ENCODE peak calls at places on chromosomes 4 and X, in four cellular contexts. O, T, Z and R are unnamed samples.

GRCh38 chr4:23838131-23838530 is 51.7 kb downstream of the PPARGC1A start:
- DNase-seq in O (no peak), Z (no peak), T (no peak), R (no peak)

GRCh38 chrX:16946971-16947562 is 609 bp downstream of the REPS2 start:
- DNase-seq in T (peak; percentile 36), O (peak; percentile 31), Z (no peak), R (peak; percentile 19)

GRCh38 chr4:149980941-149981340 is 97.3 kb upstream of the DCLK2 start:
- DNase-seq in O (peak; percentile 16), T (no peak), Z (peak; percentile 35), R (no peak)

GRCh38 chr4:111178231-111178630 is 555.4 kb upstream of the PITX2 start:
- DNase-seq in O (no peak), T (no peak), Z (no peak), R (no peak)

GRCh38 chrX:23737413-23737812 is 5.7 kb downstream of the ACOT9 start:
- DNase-seq in T (no peak), O (no peak), Z (no peak), R (no peak)

GRCh38 chr4:1232661-1233621 is 16.0 kb downstream of the CTBP1 start:
- DNase-seq in T (no peak), Z (no peak), O (no peak), R (no peak)

GRCh38 chrX:124230573-124231300 is 101.7 kb upstream of the TEX13D start:
- DNase-seq in T (no peak), Z (no peak), O (no peak), R (no peak)

GRCh38 chrX:12378263-12378662 is 240.0 kb downstream of the FRMPD4 start:
- DNase-seq in T (no peak), O (no peak), Z (no peak), R (no peak)

GRCh38 chrX:112636951-112637541 is 42.7 kb downstream of the LHFPL1 start:
- DNase-seq in T (no peak), O (no peak), Z (no peak), R (no peak)

GRCh38 chr4:36737691-36738090 is 456.3 kb downstream of the DTHD1 start:
- DNase-seq in Z (no peak), O (no peak), T (no peak), R (no peak)

GRCh38 chr4:93897559-93897958 is 69.0 kb downstream of the ATOH1 start:
- DNase-seq in O (peak; percentile 18), T (no peak), Z (no peak), R (no peak)

GRCh38 chrX:46279925-46280313 is 265.3 kb downstream of the ZNF674 start:
- DNase-seq in T (no peak), O (no peak), Z (no peak), R (no peak)

GRCh38 chr4:6753103-6753560 is 29.4 kb upstream of the KIAA0232 start:
- DNase-seq in Z (no peak), O (no peak), T (no peak), R (no peak)

GRCh38 chr4:146336413-146336807 is 122.1 kb downstream of the REELD1 start:
- DNase-seq in T (no peak), Z (no peak), O (no peak), R (no peak)

GRCh38 chrX:15336023-15336413 is 695 bp upstream of the PIGA start:
- DNase-seq in Z (no peak), T (no peak), O (no peak), R (peak; percentile 17)

GRCh38 chr4:8297141-8297601 is 27.6 kb downstream of the HTRA3 start:
- DNase-seq in T (no peak), Z (peak; percentile 19), O (no peak), R (no peak)

GRCh38 chr4:149409186-149410056 is 406.2 kb downstream of the IQCM start:
- DNase-seq in T (no peak), O (no peak), Z (no peak), R (no peak)

GRCh38 chrX:149903889-149904748 is 23.1 kb downstream of the MAGEA8 start:
- DNase-seq in O (no peak), Z (no peak), T (no peak), R (no peak)

GRCh38 chr4:112647785-112648184 is 10.8 kb downstream of the LARP7 start:
- DNase-seq in T (no peak), Z (no peak), O (no peak), R (no peak)

GRCh38 chr4:102825261-102826071 is 1.9 kb downstream of the UBE2D3 start:
- DNase-seq in Z (no peak), O (no peak), T (peak; percentile 42), R (no peak)

GRCh38 chr4:87973283-87974169 is 2.0 kb upstream of the SPP1 start:
- DNase-seq in O (peak; percentile 43), T (no peak), Z (peak; percentile 62), R (no peak)

GRCh38 chrX:11908371-11908770 is 150.3 kb downstream of the MSL3 start:
- DNase-seq in Z (no peak), T (no peak), O (peak; percentile 11), R (no peak)

GRCh38 chr4:52993771-52994170 is 131.7 kb downstream of the RASL11B start:
- DNase-seq in O (no peak), Z (no peak), T (no peak), R (no peak)

GRCh38 chr4:84319124-84319523 is 180.0 kb downstream of the NKX6-1 start:
- DNase-seq in T (peak; percentile 46), Z (no peak), O (no peak), R (no peak)

GRCh38 chrX:134026732-134027311 is 41.4 kb upstream of the GPC3 start:
- DNase-seq in Z (peak; percentile 78), O (peak; percentile 9), T (peak; percentile 49), R (no peak)

GRCh38 chr4:1614049-1614448 is 70.1 kb downstream of the FAM53A start:
- DNase-seq in T (no peak), Z (no peak), O (no peak), R (no peak)

GRCh38 chr4:128553665-128554515 is 255.6 kb upstream of the JADE1 start:
- DNase-seq in T (no peak), O (no peak), Z (no peak), R (no peak)

GRCh38 chr4:139589619-139590018 is 33.6 kb upstream of the SETD7 start:
- DNase-seq in T (no peak), Z (no peak), O (no peak), R (no peak)

GRCh38 chrX:77275392-77275791 is 171.8 kb upstream of the FGF16 start:
- DNase-seq in Z (no peak), O (no peak), T (no peak), R (no peak)

GRCh38 chrX:129790146-129790545 is 10.4 kb downstream of the SASH3 start:
- DNase-seq in O (no peak), Z (no peak), T (no peak), R (no peak)
- TF ChIP-seq CTCF in O (no peak), Z (no peak), T (no peak), R (no peak)

GRCh38 chr4:156575430-156576073 is 396.0 kb downstream of the PDGFC start:
- DNase-seq in O (no peak), Z (no peak), T (no peak), R (no peak)
- TF ChIP-seq CTCF in O (no peak), Z (no peak), T (no peak), R (no peak)

DNA sequence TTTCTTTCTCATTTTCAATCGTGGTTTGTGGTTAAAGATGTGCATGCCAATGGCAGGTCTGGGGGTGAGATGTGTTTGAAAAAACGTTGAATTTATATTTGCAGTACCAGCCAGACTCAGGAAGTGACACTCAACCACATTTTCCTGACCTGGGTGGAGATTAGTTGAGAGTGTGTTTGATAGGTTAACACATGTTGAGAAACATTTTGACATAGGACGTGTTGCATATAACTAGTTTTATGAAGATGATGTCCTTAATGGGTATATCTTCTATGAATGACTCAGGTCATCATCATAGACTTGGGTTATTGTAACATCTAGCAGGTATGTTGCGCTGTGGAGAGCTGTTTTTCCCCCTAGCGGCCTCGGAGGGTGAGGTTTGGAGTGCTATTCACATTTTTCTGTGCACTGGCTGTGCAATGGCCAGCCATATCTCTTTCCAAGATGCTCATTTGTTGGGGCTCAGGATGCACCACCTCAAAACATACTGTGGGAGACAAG is 21.7 kb upstream of the CD38 start:
- DNase-seq in T (no peak), O (peak; percentile 38), Z (no peak), R (no peak)
- TF ChIP-seq CTCF in T (no peak), O (peak; percentile 27), Z (peak; percentile 17), R (peak; percentile 8)

GRCh38 chr4:72531768-72532290 is 37.2 kb downstream of the ADAMTS3 start:
- DNase-seq in O (no peak), Z (no peak), T (no peak), R (no peak)

GRCh38 chr4:72529144-72529822 is 39.7 kb downstream of the ADAMTS3 start:
- DNase-seq in Z (no peak), O (no peak), T (no peak), R (no peak)

GRCh38 chr4:72531322-72531721 is 37.7 kb downstream of the ADAMTS3 start:
- DNase-seq in O (no peak), T (no peak), Z (no peak), R (no peak)

GRCh38 chr4:72525938-72526337 is 43.1 kb downstream of the ADAMTS3 start:
- DNase-seq in Z (no peak), T (peak; percentile 54), O (no peak), R (no peak)

DNA sequence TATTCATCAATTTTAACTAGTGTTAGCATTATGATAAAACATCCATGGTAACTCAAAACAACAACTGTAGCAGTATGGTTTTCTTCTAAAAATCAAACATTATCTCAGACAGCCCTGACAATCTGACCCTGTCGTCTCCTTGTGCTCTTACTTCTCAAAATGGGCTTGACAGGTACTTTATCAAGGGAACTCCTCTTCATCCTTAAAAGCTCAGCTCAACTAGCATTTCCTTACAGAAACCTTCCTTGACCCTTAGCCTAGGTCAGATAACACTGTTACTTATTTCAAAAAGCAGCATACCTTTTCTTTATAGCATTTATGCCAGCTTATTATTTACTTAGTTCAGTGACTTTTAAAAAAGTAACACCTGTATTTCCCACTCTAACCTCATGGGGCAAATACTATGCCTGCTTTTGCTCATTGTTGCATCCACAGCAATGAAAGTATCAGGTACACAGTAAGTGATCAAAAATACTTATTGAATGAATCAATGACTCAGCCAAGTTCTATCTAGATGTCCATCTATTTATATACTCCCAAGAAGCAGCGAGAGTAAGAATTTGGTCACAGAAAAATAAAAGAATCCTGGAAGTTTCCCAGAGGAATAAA is 41.9 kb downstream of the ADAMTS3 start:
- DNase-seq in O (no peak), T (no peak), Z (no peak), R (no peak)
- TF ChIP-seq CTCF in O (no peak), T (no peak), Z (no peak), R (no peak)